ENCODE peak calls at places on chromosomes 2 and 18, in seven cellular contexts. One of them, this sample, is unnamed.

GRCh38 chr18:48866028-48866733 is 84.6 kb downstream of the SMAD7 start:
- DNase-seq in fibroblast of lung: peak; percentile 80
- DNase-seq in HFF-Myc: peak; percentile 35
- DNase-seq in foreskin fibroblast: peak; percentile 76
- DNase-seq in pancreas: peak; percentile 80
- DNase-seq in epithelial cell of proximal tubule: peak; percentile 4
- DNase-seq in A549: no peak
- DNase-seq in this sample: peak; percentile 38

GRCh38 chr2:223037433-223037800 is 14.6 kb upstream of the KCNE4 start:
- DNase-seq in fibroblast of lung: no peak
- DNase-seq in A549: no peak
- DNase-seq in epithelial cell of proximal tubule: no peak
- DNase-seq in foreskin fibroblast: no peak
- DNase-seq in HFF-Myc: no peak
- DNase-seq in pancreas: no peak
- DNase-seq in this sample: no peak

GRCh38 chr2:111042261-111042660 is 78.5 kb upstream of the BCL2L11 start:
- DNase-seq in HFF-Myc: no peak
- DNase-seq in foreskin fibroblast: no peak
- DNase-seq in epithelial cell of proximal tubule: no peak
- DNase-seq in A549: no peak
- DNase-seq in fibroblast of lung: no peak
- DNase-seq in pancreas: no peak
- DNase-seq in this sample: no peak

GRCh38 chr18:23635283-23636040 is 27.2 kb downstream of the ANKRD29 start:
- DNase-seq in foreskin fibroblast: no peak
- DNase-seq in pancreas: no peak
- DNase-seq in A549: no peak
- DNase-seq in epithelial cell of proximal tubule: no peak
- DNase-seq in fibroblast of lung: peak; percentile 54
- DNase-seq in HFF-Myc: no peak
- DNase-seq in this sample: no peak

GRCh38 chr2:172340394-172340793 is 87.0 kb upstream of the ITGA6 start:
- DNase-seq in foreskin fibroblast: no peak
- DNase-seq in A549: no peak
- DNase-seq in HFF-Myc: no peak
- DNase-seq in pancreas: no peak
- DNase-seq in fibroblast of lung: no peak
- DNase-seq in epithelial cell of proximal tubule: no peak
- DNase-seq in this sample: no peak

GRCh38 chr2:50743471-50743870 is 288.5 kb downstream of the NRXN1 start:
- DNase-seq in HFF-Myc: no peak
- DNase-seq in A549: no peak
- DNase-seq in fibroblast of lung: no peak
- DNase-seq in pancreas: no peak
- DNase-seq in epithelial cell of proximal tubule: no peak
- DNase-seq in foreskin fibroblast: no peak
- DNase-seq in this sample: no peak

GRCh38 chr18:61921621-61922235 is 28.9 kb upstream of the RNF152 start:
- DNase-seq in A549: no peak
- DNase-seq in epithelial cell of proximal tubule: no peak
- DNase-seq in fibroblast of lung: no peak
- DNase-seq in HFF-Myc: no peak
- DNase-seq in foreskin fibroblast: no peak
- DNase-seq in pancreas: no peak
- DNase-seq in this sample: no peak

GRCh38 chr18:61948196-61948800 is 55.5 kb upstream of the RNF152 start:
- DNase-seq in A549: no peak
- DNase-seq in foreskin fibroblast: peak; percentile 48
- DNase-seq in pancreas: no peak
- DNase-seq in HFF-Myc: no peak
- DNase-seq in fibroblast of lung: peak; percentile 77
- DNase-seq in epithelial cell of proximal tubule: no peak
- DNase-seq in this sample: no peak

GRCh38 chr2:201618744-201619654 is 24.3 kb downstream of the TMEM237 start:
- DNase-seq in HFF-Myc: no peak
- DNase-seq in epithelial cell of proximal tubule: no peak
- DNase-seq in A549: no peak
- DNase-seq in fibroblast of lung: peak; percentile 56
- DNase-seq in pancreas: peak; percentile 41
- DNase-seq in foreskin fibroblast: peak; percentile 39
- DNase-seq in this sample: no peak

GRCh38 chr2:199303814-199304213 is 153.9 kb downstream of the SATB2 start:
- DNase-seq in epithelial cell of proximal tubule: peak; percentile 74
- DNase-seq in pancreas: no peak
- DNase-seq in fibroblast of lung: peak; percentile 100
- DNase-seq in A549: no peak
- DNase-seq in foreskin fibroblast: peak; percentile 92
- DNase-seq in HFF-Myc: peak; percentile 25
- DNase-seq in this sample: peak; percentile 99

GRCh38 chr2:86224645-86225355 is 25.5 kb downstream of the MRPL35 start:
- DNase-seq in HFF-Myc: no peak
- DNase-seq in foreskin fibroblast: no peak
- DNase-seq in A549: no peak
- DNase-seq in fibroblast of lung: no peak
- DNase-seq in pancreas: no peak
- DNase-seq in epithelial cell of proximal tubule: no peak
- DNase-seq in this sample: no peak

GRCh38 chr18:51051105-51051712 is 21.2 kb downstream of the SMAD4 start:
- DNase-seq in foreskin fibroblast: no peak
- DNase-seq in fibroblast of lung: peak; percentile 41
- DNase-seq in HFF-Myc: peak; percentile 20
- DNase-seq in epithelial cell of proximal tubule: no peak
- DNase-seq in pancreas: no peak
- DNase-seq in A549: peak; percentile 38
- DNase-seq in this sample: no peak

GRCh38 chr2:27323592-27324285 is 842 bp upstream of the MPV17 start:
- DNase-seq in foreskin fibroblast: no peak
- DNase-seq in A549: no peak
- DNase-seq in HFF-Myc: no peak
- DNase-seq in fibroblast of lung: no peak
- DNase-seq in epithelial cell of proximal tubule: no peak
- DNase-seq in pancreas: no peak
- DNase-seq in this sample: no peak

GRCh38 chr18:36623681-36624080 is 205.1 kb downstream of the TPGS2 start:
- DNase-seq in epithelial cell of proximal tubule: no peak
- DNase-seq in foreskin fibroblast: no peak
- DNase-seq in A549: no peak
- DNase-seq in HFF-Myc: no peak
- DNase-seq in fibroblast of lung: no peak
- DNase-seq in pancreas: no peak
- DNase-seq in this sample: no peak

DNA sequence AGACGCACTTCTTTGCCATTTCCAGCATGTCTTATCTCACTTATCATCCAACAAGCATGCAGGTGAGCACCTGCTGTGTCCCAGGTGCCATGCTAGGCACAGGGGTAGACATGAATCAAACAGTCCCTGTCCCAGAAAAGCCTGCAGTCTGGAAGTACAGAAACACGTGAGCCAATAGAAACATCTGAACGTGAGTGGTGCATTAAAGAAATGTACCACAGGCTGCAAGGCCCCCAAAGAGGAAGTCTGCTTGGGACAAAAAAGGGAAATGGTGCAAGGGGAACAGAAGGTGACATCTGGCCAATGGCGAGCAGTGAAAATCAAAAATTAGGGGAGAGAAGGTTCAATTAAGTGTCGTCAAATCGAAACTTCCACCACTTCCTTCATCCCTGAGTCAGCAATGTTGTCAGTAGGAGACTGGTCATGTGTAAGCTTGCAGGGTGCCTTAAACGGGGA is 17.6 kb upstream of the TMEM247 start:
- DNase-seq in HFF-Myc: no peak
- DNase-seq in foreskin fibroblast: no peak
- DNase-seq in A549: no peak
- DNase-seq in pancreas: no peak
- DNase-seq in fibroblast of lung: no peak
- DNase-seq in epithelial cell of proximal tubule: no peak
- DNase-seq in this sample: no peak
- TF ChIP-seq CTCF in HFF-Myc: no peak
- TF ChIP-seq CTCF in foreskin fibroblast: no peak
- TF ChIP-seq CTCF in A549: no peak
- TF ChIP-seq CTCF in pancreas: no peak
- TF ChIP-seq CTCF in fibroblast of lung: no peak
- TF ChIP-seq CTCF in epithelial cell of proximal tubule: no peak
- TF ChIP-seq CTCF in this sample: no peak

GRCh38 chr2:9738718-9739496 is 104.4 kb upstream of the TAF1B start:
- DNase-seq in fibroblast of lung: no peak
- DNase-seq in epithelial cell of proximal tubule: no peak
- DNase-seq in HFF-Myc: no peak
- DNase-seq in pancreas: no peak
- DNase-seq in foreskin fibroblast: no peak
- DNase-seq in A549: no peak
- DNase-seq in this sample: no peak
- H3K4me3 ChIP-seq in fibroblast of lung: no peak overlapping the region
- H3K4me3 ChIP-seq in epithelial cell of proximal tubule: peak overlapping the region; percentile 31
- H3K4me3 ChIP-seq in HFF-Myc: no peak overlapping the region
- H3K4me3 ChIP-seq in pancreas: peak overlapping the region; percentile 6
- H3K4me3 ChIP-seq in foreskin fibroblast: no peak overlapping the region
- H3K4me3 ChIP-seq in A549: no peak overlapping the region
- H3K4me3 ChIP-seq in this sample: no peak overlapping the region

GRCh38 chr2:142745691-142746090 is 131.8 kb upstream of the KYNU start:
- DNase-seq in A549: peak; percentile 57
- DNase-seq in foreskin fibroblast: no peak
- DNase-seq in pancreas: no peak
- DNase-seq in epithelial cell of proximal tubule: peak; percentile 67
- DNase-seq in HFF-Myc: no peak
- DNase-seq in fibroblast of lung: peak; percentile 11
- DNase-seq in this sample: no peak

GRCh38 chr2:142750858-142751257 is 126.6 kb upstream of the KYNU start:
- DNase-seq in HFF-Myc: no peak
- DNase-seq in fibroblast of lung: no peak
- DNase-seq in foreskin fibroblast: no peak
- DNase-seq in A549: peak; percentile 63
- DNase-seq in epithelial cell of proximal tubule: peak; percentile 42
- DNase-seq in pancreas: no peak
- DNase-seq in this sample: no peak

GRCh38 chr2:142754182-142754581 is 123.3 kb upstream of the KYNU start:
- DNase-seq in epithelial cell of proximal tubule: no peak
- DNase-seq in pancreas: no peak
- DNase-seq in fibroblast of lung: no peak
- DNase-seq in HFF-Myc: no peak
- DNase-seq in A549: peak; percentile 78
- DNase-seq in foreskin fibroblast: no peak
- DNase-seq in this sample: no peak

GRCh38 chr2:142748559-142749099 is 128.8 kb upstream of the KYNU start:
- DNase-seq in A549: no peak
- DNase-seq in fibroblast of lung: no peak
- DNase-seq in pancreas: no peak
- DNase-seq in HFF-Myc: no peak
- DNase-seq in epithelial cell of proximal tubule: no peak
- DNase-seq in foreskin fibroblast: no peak
- DNase-seq in this sample: no peak
- TF ChIP-seq CTCF in A549: no peak
- TF ChIP-seq CTCF in fibroblast of lung: no peak
- TF ChIP-seq CTCF in pancreas: no peak
- TF ChIP-seq CTCF in HFF-Myc: no peak
- TF ChIP-seq CTCF in epithelial cell of proximal tubule: no peak
- TF ChIP-seq CTCF in foreskin fibroblast: no peak
- TF ChIP-seq CTCF in this sample: no peak

GRCh38 chr18:25351773-25352628 is at the start of gene ZNF521:
- DNase-seq in A549: peak; percentile 33
- DNase-seq in pancreas: peak; percentile 56
- DNase-seq in HFF-Myc: peak; percentile 71
- DNase-seq in epithelial cell of proximal tubule: peak; percentile 19
- DNase-seq in foreskin fibroblast: peak; percentile 91
- DNase-seq in fibroblast of lung: peak; percentile 89
- DNase-seq in this sample: peak; percentile 79
- H3K4me3 ChIP-seq in A549: peak within 1 kb of the TSS; percentile 49
- H3K4me3 ChIP-seq in pancreas: peak within 1 kb of the TSS; percentile 55
- H3K4me3 ChIP-seq in HFF-Myc: peak within 1 kb of the TSS; percentile 90
- H3K4me3 ChIP-seq in epithelial cell of proximal tubule: peak within 1 kb of the TSS; percentile 67
- H3K4me3 ChIP-seq in foreskin fibroblast: peak within 1 kb of the TSS; percentile 76
- H3K4me3 ChIP-seq in fibroblast of lung: peak within 1 kb of the TSS; percentile 94
- H3K4me3 ChIP-seq in this sample: peak within 1 kb of the TSS; percentile 90